ENCODE peak calls at places on chromosomes 1 and 21, in four cellular contexts. J, U, E and L are unnamed samples.

GRCh38 chr1:79547514-79547913 is 541.0 kb upstream of the ADGRL4 start:
- DNase-seq in U (no peak), E (no peak), J (no peak), L (no peak)

GRCh38 chr1:10380594-10381275 is 18.1 kb upstream of the PGD start:
- DNase-seq in U (no peak), J (peak), E (peak), L (no peak)

GRCh38 chr21:38072489-38072888 is 156.2 kb upstream of the KCNJ6 start:
- DNase-seq in J (no peak), U (no peak), E (no peak), L (no peak)

GRCh38 chr1:180199018-180199417 is 31.0 kb upstream of the LHX4 start:
- DNase-seq in J (no peak), U (no peak), E (no peak), L (no peak)

GRCh38 chr1:82896036-82896435 is 1095.3 kb downstream of the ADGRL2 start:
- DNase-seq in E (no peak), U (no peak), J (no peak), L (no peak)

GRCh38 chr1:37474697-37475379 is 458 bp downstream of the ZC3H12A start:
- DNase-seq in E (peak), J (no peak), U (no peak), L (no peak)

GRCh38 chr21:36584980-36585940 is 105.3 kb upstream of the CLDN14 start:
- DNase-seq in J (no peak), U (no peak), E (no peak), L (no peak)

GRCh38 chr21:32728455-32729237 is 833 bp upstream of the SYNJ1 start:
- DNase-seq in J (no peak), U (no peak), E (no peak), L (no peak)

GRCh38 chr1:24966724-24967346 is 36.8 kb upstream of the RUNX3 start:
- DNase-seq in J (peak), U (no peak), E (peak), L (no peak)

GRCh38 chr1:188043536-188044245 is 1214.9 kb downstream of the PLA2G4A start:
- DNase-seq in J (no peak), U (no peak), E (no peak), L (no peak)

GRCh38 chr21:15152591-15152990 is 87.8 kb upstream of the NRIP1 start:
- DNase-seq in E (no peak), U (no peak), J (no peak), L (no peak)

GRCh38 chr1:228376651-228377631 is 29.7 kb downstream of the TRIM11 start:
- DNase-seq in J (no peak), E (no peak), U (no peak), L (no peak)

GRCh38 chr1:94326329-94326728 is 88.9 kb upstream of the ARHGAP29 start:
- DNase-seq in U (no peak), E (no peak), J (peak), L (no peak)

GRCh38 chr1:203351037-203351625 is at the start of gene FMOD:
- DNase-seq in U (no peak), J (peak), E (peak), L (peak)

GRCh38 chr21:38920631-38921398 is 115.1 kb downstream of the ETS2 start:
- DNase-seq in J (peak), U (no peak), E (peak), L (no peak)

GRCh38 chr1:114113801-114114750 is 39.6 kb downstream of the SYT6 start:
- DNase-seq in E (no peak), U (no peak), J (peak), L (no peak)

GRCh38 chr1:198560093-198560638 is 19.7 kb upstream of the ATP6V1G3 start:
- DNase-seq in E (no peak), U (no peak), J (no peak), L (no peak)

GRCh38 chr21:42258150-42258884 is 39.4 kb downstream of the ABCG1 start:
- DNase-seq in E (peak), J (peak), U (peak), L (peak)

GRCh38 chr1:199273837-199274379 is 635.1 kb downstream of the PTPRC start:
- DNase-seq in J (peak), E (peak), U (no peak), L (peak)

GRCh38 chr1:18575620-18576019 is 55.0 kb upstream of the PAX7 start:
- DNase-seq in E (peak), J (peak), U (peak), L (peak)

GRCh38 chr1:222284466-222284865 is 263.4 kb downstream of the HHIPL2 start:
- DNase-seq in U (no peak), E (peak), J (peak), L (no peak)

GRCh38 chr1:179953974-179954493 is 576 bp upstream of the CEP350 start:
- DNase-seq in J (peak), U (no peak), E (no peak), L (no peak)

GRCh38 chr1:185207980-185208602 is 51.1 kb downstream of the SWT1 start:
- DNase-seq in E (no peak), U (no peak), J (peak), L (no peak)

GRCh38 chr1:2608434-2609055 is 22.0 kb downstream of the PRXL2B start:
- DNase-seq in U (no peak), E (no peak), J (no peak), L (no peak)

GRCh38 chr1:94296018-94296417 is 58.6 kb upstream of the ARHGAP29 start:
- DNase-seq in E (no peak), J (peak), U (no peak), L (no peak)

GRCh38 chr21:43865471-43866181 is 603 bp downstream of the AGPAT3 start:
- DNase-seq in J (peak), E (peak), U (no peak), L (no peak)

GRCh38 chr1:234983554-234983911 is 145.1 kb downstream of the TOMM20 start:
- DNase-seq in E (no peak), J (no peak), U (no peak), L (no peak)

GRCh38 chr21:38910390-38911008 is 104.8 kb downstream of the ETS2 start:
- DNase-seq in E (no peak), J (no peak), U (no peak), L (no peak)

GRCh38 chr1:10045480-10046355 is 13.0 kb downstream of the UBE4B start:
- DNase-seq in U (no peak), J (peak), E (peak), L (no peak)

GRCh38 chr1:119480175-119480574 is 26.8 kb upstream of the HSD3B1 start:
- DNase-seq in J (no peak), E (no peak), U (no peak), L (no peak)

GRCh38 chr1:36557041-36558000 is 74.6 kb upstream of the CSF3R start:
- DNase-seq in J (no peak), U (no peak), E (no peak), L (peak)

GRCh38 chr1:234355782-234356510 is 17.3 kb upstream of the COA6 start:
- DNase-seq in E (no peak), J (no peak), U (no peak), L (no peak)

GRCh38 chr21:33419538-33420123 is 16.4 kb downstream of the IFNGR2 start:
- DNase-seq in U (no peak), E (peak), J (peak), L (no peak)

GRCh38 chr21:31750843-31751242 is 18.9 kb upstream of the SCAF4 start:
- DNase-seq in E (no peak), J (peak), U (no peak), L (no peak)

GRCh38 chr1:103112535-103112934 is 4.2 kb upstream of the COL11A1 start:
- DNase-seq in J (no peak), U (no peak), E (no peak), L (no peak)

GRCh38 chr1:159800177-159800935 is 1.8 kb upstream of the FCRL6 start:
- DNase-seq in J (no peak), E (no peak), U (no peak), L (no peak)

GRCh38 chr21:33308586-33309490 is 15.9 kb upstream of the IFNAR1 start:
- DNase-seq in E (peak), J (peak), U (no peak), L (no peak)

GRCh38 chr1:22636927-22637326 is 499 bp downstream of the C1QA start:
- DNase-seq in U (no peak), J (no peak), E (no peak), L (no peak)

GRCh38 chr1:161088587-161089110 is 709 bp downstream of the NECTIN4 start:
- DNase-seq in J (peak), U (no peak), E (no peak), L (no peak)

GRCh38 chr1:232018512-232019340 is 392.1 kb downstream of the DISC1 start:
- DNase-seq in J (no peak), E (no peak), U (no peak), L (no peak)

DNA sequence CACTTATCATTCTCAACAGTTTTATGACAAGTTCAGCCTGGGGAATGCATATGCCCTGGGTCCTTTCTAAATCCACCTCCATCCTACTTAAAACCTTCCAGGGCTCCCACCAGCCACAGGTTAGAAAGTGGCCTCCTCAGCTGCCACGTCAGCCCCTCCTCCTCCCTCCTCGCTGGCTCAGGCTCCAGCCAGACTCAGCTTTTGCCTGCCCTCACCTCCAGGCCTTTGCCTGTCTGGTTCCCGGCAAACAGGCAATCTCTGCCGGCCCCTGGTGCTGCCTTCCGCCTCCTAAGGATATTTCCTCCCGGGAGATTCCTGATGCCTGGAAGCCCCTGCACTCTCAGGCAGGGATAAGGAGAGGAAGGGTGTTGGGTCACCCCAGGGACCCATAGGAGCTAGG is 9.5 kb downstream of the RHBG start:
- DNase-seq in U (no peak), J (no peak), E (no peak), L (no peak)
- H2AK5ac ChIP-seq in U (no peak), J (no peak), E (no peak), L (no peak)

GRCh38 chr1:33351281-33351660 is 30.4 kb upstream of the A3GALT2 start:
- DNase-seq in U (no peak), J (no peak), E (no peak), L (no peak)

GRCh38 chr1:33348676-33349080 is 27.8 kb upstream of the A3GALT2 start:
- DNase-seq in J (no peak), U (no peak), E (no peak), L (no peak)

GRCh38 chr1:33349778-33350610 is 29.1 kb upstream of the A3GALT2 start:
- DNase-seq in J (peak), E (peak), U (no peak), L (peak)

GRCh38 chr1:33349081-33349759 is 28.3 kb upstream of the A3GALT2 start:
- DNase-seq in J (no peak), U (no peak), E (no peak), L (peak)

DNA sequence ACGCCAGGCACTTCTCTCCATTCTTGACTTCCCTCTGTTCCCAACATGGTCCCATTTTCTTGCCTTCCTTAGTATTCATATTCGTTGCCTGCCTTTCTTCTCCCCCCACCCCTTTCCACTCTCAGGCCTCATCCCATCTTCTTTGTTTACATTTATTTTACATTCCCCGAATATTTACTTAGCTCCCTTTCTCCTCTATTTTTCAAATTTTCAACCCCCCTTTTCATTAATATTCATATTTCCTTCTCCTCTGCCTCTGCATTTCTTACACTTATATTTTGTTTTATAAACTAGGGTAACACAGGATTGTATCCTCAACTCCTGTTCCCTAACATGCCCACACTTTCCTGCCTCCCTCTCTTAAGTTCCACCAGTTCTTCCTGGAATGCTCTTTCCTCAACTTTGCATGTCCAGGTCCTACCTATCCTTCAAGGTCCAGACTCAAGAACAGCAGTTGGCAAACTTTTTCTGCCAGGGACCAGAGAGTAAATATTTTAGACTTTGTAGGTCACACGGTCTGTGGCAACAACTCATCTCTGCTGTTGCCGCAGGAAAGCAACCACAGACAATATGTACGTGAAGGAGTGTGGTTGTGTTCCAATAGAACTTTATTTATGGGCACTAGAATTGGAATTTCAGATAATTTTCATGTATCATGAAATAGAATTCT is 29.8 kb upstream of the A3GALT2 start:
- DNase-seq in U (no peak), J (no peak), E (no peak), L (no peak)
- H2AK5ac ChIP-seq in U (no peak), J (peak), E (no peak), L (no peak)

DNA sequence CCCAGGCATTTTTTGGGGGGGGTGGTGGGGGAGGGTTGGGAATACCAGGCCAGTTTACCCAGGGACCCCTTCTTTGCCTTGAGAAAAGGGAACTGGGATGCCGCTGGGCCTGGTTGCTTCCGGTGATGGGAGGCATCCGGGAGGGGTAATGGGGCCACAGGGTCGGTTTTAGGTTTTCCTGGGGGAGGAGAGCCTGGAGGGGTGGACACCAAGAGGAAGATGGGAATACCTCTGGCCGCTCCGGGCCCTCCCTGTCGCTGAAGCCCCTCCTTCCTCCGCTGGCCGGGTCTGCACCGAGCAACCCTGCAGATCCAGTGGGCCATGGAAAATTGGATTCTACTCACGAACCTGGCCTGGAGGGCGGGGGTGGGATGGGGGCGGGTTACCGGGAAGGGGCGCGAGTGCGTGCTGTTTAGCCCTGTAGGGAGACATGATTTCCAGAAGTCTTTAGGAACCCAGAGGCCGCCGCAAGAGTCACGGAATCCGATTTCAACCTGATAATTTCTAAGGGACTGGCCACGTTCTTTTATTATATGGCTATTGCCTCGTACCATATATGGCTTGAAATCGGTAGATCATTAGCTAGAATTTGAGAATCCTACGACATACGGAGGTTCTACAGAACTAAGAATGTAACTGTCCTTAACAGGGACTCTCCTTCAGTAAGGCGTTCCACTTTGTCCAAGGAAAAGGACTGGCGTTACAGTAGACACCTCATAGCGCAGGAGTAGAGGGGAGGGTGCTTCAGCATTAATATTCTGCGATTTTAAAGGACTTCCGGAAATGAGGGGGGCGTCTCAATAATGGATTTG is 768 bp downstream of the AKIRIN1 start:
- DNase-seq in E (peak), J (no peak), U (no peak), L (peak)
- H2AK5ac ChIP-seq in E (no peak), J (peak), U (no peak), L (no peak)

GRCh38 chr1:52636701-52637695 is 4.0 kb downstream of the SHISAL2A start:
- DNase-seq in U (no peak), J (no peak), E (no peak), L (no peak)
- H2AK5ac ChIP-seq in U (no peak), J (no peak), E (no peak), L (no peak)

GRCh38 chr1:59422921-59423575 is 126.2 kb downstream of the FGGY start:
- DNase-seq in U (no peak), J (no peak), E (no peak), L (no peak)
- H2AK5ac ChIP-seq in U (no peak), J (peak), E (no peak), L (no peak)

GRCh38 chr1:150151291-150152181 is 1.8 kb downstream of the PLEKHO1 start:
- DNase-seq in J (no peak), U (no peak), E (peak), L (no peak)
- H2AK5ac ChIP-seq in J (peak), U (no peak), E (peak), L (no peak)

GRCh38 chr1:67020765-67021164 is 33.2 kb downstream of the SLC35D1 start:
- DNase-seq in J (no peak), U (no peak), E (no peak), L (no peak)

GRCh38 chr1:67018574-67018973 is 35.4 kb downstream of the SLC35D1 start:
- DNase-seq in E (peak), J (peak), U (no peak), L (no peak)

GRCh38 chr1:67019600-67020136 is 34.3 kb downstream of the SLC35D1 start:
- DNase-seq in E (peak), U (no peak), J (peak), L (peak)

GRCh38 chr1:67020304-67020703 is 33.6 kb downstream of the SLC35D1 start:
- DNase-seq in J (peak), U (no peak), E (no peak), L (no peak)

DNA sequence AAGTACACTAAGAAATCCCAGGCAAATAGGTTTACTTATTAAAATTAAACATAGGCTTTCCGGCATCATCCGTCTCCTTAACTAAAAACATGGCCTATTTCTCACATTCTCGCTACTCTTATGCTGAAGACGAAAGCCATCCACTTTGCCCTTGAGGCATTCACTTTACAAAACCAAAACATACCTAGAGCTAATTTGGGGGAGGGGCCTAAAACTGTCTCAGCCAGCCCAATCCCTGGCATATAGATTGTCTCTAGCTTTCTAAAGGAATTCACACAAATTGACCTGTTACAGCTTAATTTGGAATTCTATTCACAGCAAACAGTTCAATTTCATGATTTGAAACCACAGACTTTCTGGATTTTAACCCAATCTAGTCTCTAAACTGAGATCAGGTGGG is 34.8 kb downstream of the SLC35D1 start:
- DNase-seq in U (no peak), E (no peak), J (no peak), L (no peak)
- H2AK5ac ChIP-seq in U (no peak), E (no peak), J (peak), L (no peak)

GRCh38 chr1:156074661-156075060 is 7.6 kb downstream of the MEX3A start:
- DNase-seq in E (no peak), J (no peak), U (no peak), L (peak)
- H2AK5ac ChIP-seq in E (no peak), J (peak), U (no peak), L (no peak)